ENCODE peak calls at places on chromosomes 3 and 15, in seven cellular contexts. One of them, this sample, is unnamed.

GRCh38 chr15:62449638-62450037 is 284.6 kb upstream of the C2CD4B start:
- DNase-seq in A172: no peak
- DNase-seq in fibroblast of pulmonary artery: peak; percentile 46
- DNase-seq in putamen: no peak
- DNase-seq in iris pigment epithelial cell: no peak
- DNase-seq in fibroblast of the conjunctiva: no peak
- DNase-seq in GM12891: no peak
- DNase-seq in this sample: no peak

GRCh38 chr3:8052599-8053185 is 448.9 kb upstream of the LMCD1 start:
- DNase-seq in fibroblast of pulmonary artery: no peak
- DNase-seq in A172: no peak
- DNase-seq in putamen: peak; percentile 7
- DNase-seq in fibroblast of the conjunctiva: peak; percentile 9
- DNase-seq in iris pigment epithelial cell: peak; percentile 7
- DNase-seq in GM12891: no peak
- DNase-seq in this sample: no peak

GRCh38 chr3:42376397-42376798 is 34.0 kb downstream of the LYZL4 start:
- DNase-seq in putamen: no peak
- DNase-seq in iris pigment epithelial cell: peak; percentile 93
- DNase-seq in fibroblast of the conjunctiva: peak; percentile 65
- DNase-seq in A172: peak; percentile 69
- DNase-seq in GM12891: no peak
- DNase-seq in fibroblast of pulmonary artery: peak; percentile 73
- DNase-seq in this sample: peak; percentile 37

GRCh38 chr3:24137958-24138875 is 193.1 kb downstream of the NR1D2 start:
- DNase-seq in putamen: no peak
- DNase-seq in fibroblast of pulmonary artery: no peak
- DNase-seq in GM12891: no peak
- DNase-seq in fibroblast of the conjunctiva: no peak
- DNase-seq in iris pigment epithelial cell: no peak
- DNase-seq in A172: no peak
- DNase-seq in this sample: no peak

GRCh38 chr3:24052446-24052845 is 107.4 kb downstream of the NR1D2 start:
- DNase-seq in fibroblast of pulmonary artery: no peak
- DNase-seq in A172: no peak
- DNase-seq in fibroblast of the conjunctiva: peak; percentile 43
- DNase-seq in putamen: no peak
- DNase-seq in iris pigment epithelial cell: no peak
- DNase-seq in GM12891: no peak
- DNase-seq in this sample: no peak

GRCh38 chr3:22555753-22556152 is 647.4 kb upstream of the UBE2E2 start:
- DNase-seq in putamen: no peak
- DNase-seq in A172: no peak
- DNase-seq in GM12891: no peak
- DNase-seq in fibroblast of the conjunctiva: no peak
- DNase-seq in fibroblast of pulmonary artery: no peak
- DNase-seq in iris pigment epithelial cell: no peak
- DNase-seq in this sample: no peak

GRCh38 chr15:58487041-58487723 is 55.4 kb downstream of the LIPC start:
- DNase-seq in GM12891: no peak
- DNase-seq in A172: no peak
- DNase-seq in putamen: no peak
- DNase-seq in iris pigment epithelial cell: no peak
- DNase-seq in fibroblast of the conjunctiva: no peak
- DNase-seq in fibroblast of pulmonary artery: no peak
- DNase-seq in this sample: no peak

GRCh38 chr3:196288141-196288460 is 575 bp upstream of the PCYT1A start:
- DNase-seq in A172: peak; percentile 40
- DNase-seq in fibroblast of pulmonary artery: peak; percentile 55
- DNase-seq in fibroblast of the conjunctiva: no peak
- DNase-seq in iris pigment epithelial cell: no peak
- DNase-seq in GM12891: no peak
- DNase-seq in putamen: no peak
- DNase-seq in this sample: no peak

GRCh38 chr15:27272446-27272845 is 301.5 kb downstream of the GABRG3 start:
- DNase-seq in fibroblast of the conjunctiva: no peak
- DNase-seq in GM12891: no peak
- DNase-seq in fibroblast of pulmonary artery: no peak
- DNase-seq in A172: no peak
- DNase-seq in putamen: no peak
- DNase-seq in iris pigment epithelial cell: no peak
- DNase-seq in this sample: no peak

GRCh38 chr3:149599236-149599635 is 58.6 kb downstream of the WWTR1 start:
- DNase-seq in fibroblast of pulmonary artery: peak; percentile 69
- DNase-seq in putamen: peak; percentile 42
- DNase-seq in A172: no peak
- DNase-seq in fibroblast of the conjunctiva: peak; percentile 73
- DNase-seq in iris pigment epithelial cell: no peak
- DNase-seq in GM12891: no peak
- DNase-seq in this sample: no peak

GRCh38 chr15:77697893-77698292 is 65.2 kb upstream of the LINGO1 start:
- DNase-seq in fibroblast of the conjunctiva: no peak
- DNase-seq in fibroblast of pulmonary artery: no peak
- DNase-seq in putamen: no peak
- DNase-seq in GM12891: no peak
- DNase-seq in A172: no peak
- DNase-seq in iris pigment epithelial cell: no peak
- DNase-seq in this sample: no peak

GRCh38 chr3:66449411-66449931 is 51.4 kb downstream of the LRIG1 start:
- DNase-seq in fibroblast of pulmonary artery: no peak
- DNase-seq in GM12891: no peak
- DNase-seq in putamen: peak; percentile 47
- DNase-seq in A172: no peak
- DNase-seq in fibroblast of the conjunctiva: no peak
- DNase-seq in iris pigment epithelial cell: no peak
- DNase-seq in this sample: no peak

GRCh38 chr3:157160652-157161480 is 919 bp upstream of the CCNL1 start:
- DNase-seq in fibroblast of the conjunctiva: peak; percentile 89
- DNase-seq in A172: peak; percentile 88
- DNase-seq in fibroblast of pulmonary artery: peak; percentile 97
- DNase-seq in GM12891: peak; percentile 15
- DNase-seq in iris pigment epithelial cell: peak; percentile 95
- DNase-seq in putamen: peak; percentile 68
- DNase-seq in this sample: peak; percentile 75

GRCh38 chr15:83379574-83379973 is 67.6 kb upstream of the SH3GL3 start:
- DNase-seq in A172: peak; percentile 93
- DNase-seq in iris pigment epithelial cell: no peak
- DNase-seq in GM12891: no peak
- DNase-seq in fibroblast of the conjunctiva: no peak
- DNase-seq in fibroblast of pulmonary artery: no peak
- DNase-seq in putamen: no peak
- DNase-seq in this sample: no peak

GRCh38 chr3:99087277-99087676 is 185.8 kb upstream of the DCBLD2 start:
- DNase-seq in fibroblast of pulmonary artery: no peak
- DNase-seq in fibroblast of the conjunctiva: no peak
- DNase-seq in iris pigment epithelial cell: no peak
- DNase-seq in A172: no peak
- DNase-seq in putamen: no peak
- DNase-seq in GM12891: no peak
- DNase-seq in this sample: no peak

GRCh38 chr3:59766165-59766872 is 716.5 kb upstream of the CFAP20DC start:
- DNase-seq in putamen: no peak
- DNase-seq in iris pigment epithelial cell: peak; percentile 42
- DNase-seq in fibroblast of pulmonary artery: peak; percentile 60
- DNase-seq in GM12891: no peak
- DNase-seq in fibroblast of the conjunctiva: peak; percentile 69
- DNase-seq in A172: no peak
- DNase-seq in this sample: no peak

GRCh38 chr15:69855601-69856000 is 242.1 kb downstream of the TLE3 start:
- DNase-seq in iris pigment epithelial cell: no peak
- DNase-seq in GM12891: no peak
- DNase-seq in A172: no peak
- DNase-seq in fibroblast of the conjunctiva: no peak
- DNase-seq in fibroblast of pulmonary artery: peak; percentile 47
- DNase-seq in putamen: no peak
- DNase-seq in this sample: no peak

GRCh38 chr3:29384640-29385039 is 103.8 kb downstream of the RBMS3 start:
- DNase-seq in A172: no peak
- DNase-seq in fibroblast of the conjunctiva: peak; percentile 13
- DNase-seq in GM12891: no peak
- DNase-seq in fibroblast of pulmonary artery: peak; percentile 80
- DNase-seq in putamen: no peak
- DNase-seq in iris pigment epithelial cell: peak; percentile 76
- DNase-seq in this sample: no peak

GRCh38 chr15:62726461-62726860 is 316.1 kb upstream of the TPM1 start:
- DNase-seq in putamen: no peak
- DNase-seq in GM12891: no peak
- DNase-seq in A172: no peak
- DNase-seq in iris pigment epithelial cell: no peak
- DNase-seq in fibroblast of pulmonary artery: no peak
- DNase-seq in fibroblast of the conjunctiva: no peak
- DNase-seq in this sample: no peak

GRCh38 chr3:12221663-12222062 is 63.0 kb upstream of the TIMP4 start:
- DNase-seq in A172: no peak
- DNase-seq in fibroblast of pulmonary artery: no peak
- DNase-seq in GM12891: no peak
- DNase-seq in putamen: no peak
- DNase-seq in iris pigment epithelial cell: no peak
- DNase-seq in fibroblast of the conjunctiva: no peak
- DNase-seq in this sample: no peak

GRCh38 chr15:76335851-76336253 is 721 bp upstream of the ISL2 start:
- DNase-seq in A172: no peak
- DNase-seq in fibroblast of pulmonary artery: no peak
- DNase-seq in GM12891: peak; percentile 37
- DNase-seq in iris pigment epithelial cell: no peak
- DNase-seq in putamen: no peak
- DNase-seq in fibroblast of the conjunctiva: no peak
- DNase-seq in this sample: no peak

GRCh38 chr3:16072420-16073110 is 101.9 kb upstream of the GALNT15 start:
- DNase-seq in A172: no peak
- DNase-seq in iris pigment epithelial cell: peak; percentile 70
- DNase-seq in fibroblast of the conjunctiva: no peak
- DNase-seq in fibroblast of pulmonary artery: no peak
- DNase-seq in putamen: no peak
- DNase-seq in GM12891: no peak
- DNase-seq in this sample: peak; percentile 35

GRCh38 chr3:133885241-133885711 is 10.4 kb downstream of the RAB6B start:
- DNase-seq in iris pigment epithelial cell: no peak
- DNase-seq in putamen: no peak
- DNase-seq in fibroblast of pulmonary artery: no peak
- DNase-seq in GM12891: no peak
- DNase-seq in A172: no peak
- DNase-seq in fibroblast of the conjunctiva: no peak
- DNase-seq in this sample: no peak

GRCh38 chr3:52036829-52037228 is 19.5 kb downstream of the DUSP7 start:
- DNase-seq in fibroblast of pulmonary artery: no peak
- DNase-seq in A172: no peak
- DNase-seq in iris pigment epithelial cell: no peak
- DNase-seq in putamen: no peak
- DNase-seq in fibroblast of the conjunctiva: no peak
- DNase-seq in GM12891: no peak
- DNase-seq in this sample: no peak

GRCh38 chr3:129942296-129942695 is 32.2 kb upstream of the TRH start:
- DNase-seq in A172: peak; percentile 69
- DNase-seq in iris pigment epithelial cell: peak; percentile 57
- DNase-seq in GM12891: peak; percentile 68
- DNase-seq in putamen: peak; percentile 67
- DNase-seq in fibroblast of pulmonary artery: peak; percentile 72
- DNase-seq in fibroblast of the conjunctiva: peak; percentile 39
- DNase-seq in this sample: peak; percentile 57

GRCh38 chr3:40585381-40586016 is 60.7 kb downstream of the ZNF621 start:
- DNase-seq in fibroblast of the conjunctiva: no peak
- DNase-seq in GM12891: no peak
- DNase-seq in putamen: no peak
- DNase-seq in fibroblast of pulmonary artery: no peak
- DNase-seq in iris pigment epithelial cell: no peak
- DNase-seq in A172: no peak
- DNase-seq in this sample: no peak

GRCh38 chr3:42053476-42053875 is 37.7 kb upstream of the TRAK1 start:
- DNase-seq in putamen: peak; percentile 20
- DNase-seq in GM12891: no peak
- DNase-seq in iris pigment epithelial cell: no peak
- DNase-seq in fibroblast of pulmonary artery: no peak
- DNase-seq in A172: no peak
- DNase-seq in fibroblast of the conjunctiva: no peak
- DNase-seq in this sample: no peak

GRCh38 chr3:171407746-171408145 is 52.5 kb downstream of the TNIK start:
- DNase-seq in fibroblast of the conjunctiva: no peak
- DNase-seq in A172: peak; percentile 79
- DNase-seq in putamen: no peak
- DNase-seq in fibroblast of pulmonary artery: peak; percentile 65
- DNase-seq in GM12891: no peak
- DNase-seq in iris pigment epithelial cell: peak; percentile 92
- DNase-seq in this sample: peak; percentile 83

GRCh38 chr3:167870201-167870600 is 134.7 kb downstream of the SERPINI1 start:
- DNase-seq in GM12891: no peak
- DNase-seq in fibroblast of the conjunctiva: no peak
- DNase-seq in fibroblast of pulmonary artery: no peak
- DNase-seq in iris pigment epithelial cell: no peak
- DNase-seq in A172: no peak
- DNase-seq in putamen: no peak
- DNase-seq in this sample: no peak

GRCh38 chr3:123559040-123559861 is 25.6 kb downstream of the HACD2 start:
- DNase-seq in putamen: peak; percentile 76
- DNase-seq in fibroblast of pulmonary artery: peak; percentile 75
- DNase-seq in fibroblast of the conjunctiva: peak; percentile 49
- DNase-seq in iris pigment epithelial cell: peak; percentile 60
- DNase-seq in A172: peak; percentile 51
- DNase-seq in GM12891: no peak
- DNase-seq in this sample: peak; percentile 63

GRCh38 chr15:47184003-47184404 is 533.3 kb upstream of the SEMA6D start:
- DNase-seq in GM12891: no peak
- DNase-seq in A172: no peak
- DNase-seq in fibroblast of the conjunctiva: no peak
- DNase-seq in fibroblast of pulmonary artery: no peak
- DNase-seq in putamen: no peak
- DNase-seq in iris pigment epithelial cell: no peak
- DNase-seq in this sample: no peak

GRCh38 chr3:46878796-46879436 is 1.4 kb downstream of the PTH1R start:
- DNase-seq in putamen: no peak
- DNase-seq in fibroblast of the conjunctiva: no peak
- DNase-seq in GM12891: no peak
- DNase-seq in iris pigment epithelial cell: no peak
- DNase-seq in A172: peak; percentile 64
- DNase-seq in fibroblast of pulmonary artery: no peak
- DNase-seq in this sample: no peak

GRCh38 chr3:50588759-50589433 is 19.6 kb downstream of the HEMK1 start:
- DNase-seq in iris pigment epithelial cell: peak; percentile 47
- DNase-seq in fibroblast of the conjunctiva: no peak
- DNase-seq in A172: no peak
- DNase-seq in GM12891: no peak
- DNase-seq in fibroblast of pulmonary artery: peak; percentile 31
- DNase-seq in putamen: no peak
- DNase-seq in this sample: no peak

GRCh38 chr3:14304101-14305045 is 98.0 kb upstream of the SLC6A6 start:
- DNase-seq in GM12891: no peak
- DNase-seq in fibroblast of pulmonary artery: no peak
- DNase-seq in iris pigment epithelial cell: no peak
- DNase-seq in fibroblast of the conjunctiva: no peak
- DNase-seq in putamen: no peak
- DNase-seq in A172: no peak
- DNase-seq in this sample: no peak

GRCh38 chr3:65914032-65914739 is 124.5 kb downstream of the MAGI1 start:
- DNase-seq in A172: no peak
- DNase-seq in putamen: no peak
- DNase-seq in GM12891: no peak
- DNase-seq in fibroblast of pulmonary artery: no peak
- DNase-seq in iris pigment epithelial cell: no peak
- DNase-seq in fibroblast of the conjunctiva: no peak
- DNase-seq in this sample: no peak

GRCh38 chr15:74133071-74133702 is 2.8 kb downstream of the ISLR2 start:
- DNase-seq in GM12891: no peak
- DNase-seq in fibroblast of pulmonary artery: no peak
- DNase-seq in putamen: no peak
- DNase-seq in A172: no peak
- DNase-seq in fibroblast of the conjunctiva: no peak
- DNase-seq in iris pigment epithelial cell: no peak
- DNase-seq in this sample: no peak

GRCh38 chr3:127800508-127800907 is 21.8 kb downstream of the MGLL start:
- DNase-seq in putamen: no peak
- DNase-seq in A172: peak; percentile 34
- DNase-seq in iris pigment epithelial cell: peak; percentile 51
- DNase-seq in fibroblast of pulmonary artery: no peak
- DNase-seq in fibroblast of the conjunctiva: no peak
- DNase-seq in GM12891: no peak
- DNase-seq in this sample: no peak

GRCh38 chr3:16253601-16254000 is 11.1 kb downstream of the DPH3 start:
- DNase-seq in iris pigment epithelial cell: peak; percentile 73
- DNase-seq in fibroblast of pulmonary artery: peak; percentile 69
- DNase-seq in putamen: peak; percentile 61
- DNase-seq in A172: no peak
- DNase-seq in fibroblast of the conjunctiva: no peak
- DNase-seq in GM12891: no peak
- DNase-seq in this sample: no peak